ENCODE peak calls at places on chromosomes 3 and 15, in eight cellular contexts. Q is heart left ventricle, Y is AG09309, C is adrenal gland, M is dorsolateral prefrontal cortex, D is omental fat pad, U is astrocyte of the cerebellum, Z is hepatocyte. O is an unnamed sample.

GRCh38 chr15:64532921-64533320 is 72.5 kb downstream of the ZNF609 start:
- DNase-seq in Q (no peak), Y (no peak), C (no peak), M (no peak), D (no peak), U (no peak), Z (no peak), O (no peak)

GRCh38 chr15:57196865-57197264 is 179.4 kb upstream of the CGNL1 start:
- DNase-seq in Q (no peak), Y (no peak), C (no peak), M (no peak), D (no peak), U (no peak), Z (no peak), O (no peak)

GRCh38 chr15:100570282-100570681 is 31.7 kb downstream of the LINS1 start:
- DNase-seq in Q (no peak), Y (no peak), C (no peak), M (no peak), D (no peak), U (no peak), Z (no peak), O (no peak)

GRCh38 chr15:25248583-25249235 is 190.1 kb downstream of the UBE3A start:
- DNase-seq in Q (peak), Y (no peak), C (peak), M (peak), D (peak), U (no peak), Z (no peak), O (peak)

GRCh38 chr3:38396239-38396638 is 49.7 kb downstream of the XYLB start:
- DNase-seq in Q (no peak), Y (no peak), C (no peak), M (no peak), D (no peak), U (no peak), Z (no peak), O (no peak)

GRCh38 chr3:195796795-195797194 is 14.9 kb downstream of the MUC4 start:
- DNase-seq in Q (no peak), Y (no peak), C (no peak), M (no peak), D (no peak), U (no peak), Z (no peak), O (peak)

GRCh38 chr3:183122257-183122932 is 23.1 kb upstream of the MCCC1 start:
- DNase-seq in Q (no peak), Y (peak), C (no peak), M (no peak), D (no peak), U (peak), Z (peak), O (no peak)

GRCh38 chr15:63521405-63522142 is 17.2 kb downstream of the USP3 start:
- DNase-seq in Q (no peak), Y (no peak), C (no peak), M (no peak), D (no peak), U (no peak), Z (no peak), O (no peak)

GRCh38 chr3:39783730-39784129 is 25.7 kb upstream of the MYRIP start:
- DNase-seq in Q (no peak), Y (no peak), C (no peak), M (no peak), D (no peak), U (no peak), Z (no peak), O (no peak)

GRCh38 chr3:100796556-100796955 is 87.3 kb downstream of the TFG start:
- DNase-seq in Q (no peak), Y (no peak), C (no peak), M (no peak), D (no peak), U (no peak), Z (peak), O (no peak)

GRCh38 chr3:71026634-71027578 is 556.6 kb downstream of the FOXP1 start:
- DNase-seq in Q (no peak), Y (no peak), C (no peak), M (no peak), D (no peak), U (no peak), Z (no peak), O (no peak)

GRCh38 chr15:58761010-58761388 is 10.1 kb upstream of the MINDY2 start:
- DNase-seq in Q (no peak), Y (no peak), C (no peak), M (no peak), D (no peak), U (no peak), Z (no peak), O (no peak)
- TF ChIP-seq CTCF in Q (no peak), Y (no peak), C (no peak), M (no peak), D (no peak), U (no peak), Z (no peak), O (no peak)

GRCh38 chr3:123728014-123728413 is 143.2 kb upstream of the HACD2 start:
- DNase-seq in Q (no peak), Y (no peak), C (no peak), M (no peak), D (no peak), U (no peak), Z (no peak), O (no peak)
- TF ChIP-seq CTCF in Q (no peak), Y (no peak), C (no peak), M (no peak), D (no peak), U (no peak), Z (no peak), O (no peak)

DNA sequence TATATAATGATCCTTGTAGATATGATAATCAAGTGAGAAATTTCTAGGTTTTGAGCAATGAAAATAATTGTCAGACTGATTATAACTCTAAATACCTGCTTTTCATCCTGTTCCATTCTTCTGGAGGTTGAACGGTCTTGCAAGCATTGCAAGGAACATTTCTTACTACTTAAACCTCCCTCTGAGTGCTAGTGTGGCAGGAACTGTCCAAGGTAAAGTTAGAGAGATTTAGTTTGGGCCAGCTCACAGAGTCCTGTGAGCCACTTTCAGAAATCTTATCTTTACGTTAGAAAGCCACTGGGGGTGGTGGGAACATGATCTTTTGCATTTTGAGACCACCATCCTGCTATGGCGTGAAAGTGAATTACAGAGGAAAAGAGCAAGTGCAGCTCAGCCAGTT is 121.1 kb upstream of the NPHP3 start:
- DNase-seq in Q (no peak), Y (no peak), C (no peak), M (no peak), D (no peak), U (no peak), Z (no peak), O (no peak)
- TF ChIP-seq CTCF in Q (no peak), Y (no peak), C (no peak), M (no peak), D (no peak), U (no peak), Z (no peak), O (no peak)

GRCh38 chr15:74300057-74300620 is 64.0 kb downstream of the CCDC33 start:
- DNase-seq in Q (no peak), Y (no peak), C (no peak), M (no peak), D (no peak), U (no peak), Z (no peak), O (no peak)
- TF ChIP-seq CTCF in Q (no peak), Y (no peak), C (no peak), M (no peak), D (no peak), U (no peak), Z (no peak), O (no peak)

DNA sequence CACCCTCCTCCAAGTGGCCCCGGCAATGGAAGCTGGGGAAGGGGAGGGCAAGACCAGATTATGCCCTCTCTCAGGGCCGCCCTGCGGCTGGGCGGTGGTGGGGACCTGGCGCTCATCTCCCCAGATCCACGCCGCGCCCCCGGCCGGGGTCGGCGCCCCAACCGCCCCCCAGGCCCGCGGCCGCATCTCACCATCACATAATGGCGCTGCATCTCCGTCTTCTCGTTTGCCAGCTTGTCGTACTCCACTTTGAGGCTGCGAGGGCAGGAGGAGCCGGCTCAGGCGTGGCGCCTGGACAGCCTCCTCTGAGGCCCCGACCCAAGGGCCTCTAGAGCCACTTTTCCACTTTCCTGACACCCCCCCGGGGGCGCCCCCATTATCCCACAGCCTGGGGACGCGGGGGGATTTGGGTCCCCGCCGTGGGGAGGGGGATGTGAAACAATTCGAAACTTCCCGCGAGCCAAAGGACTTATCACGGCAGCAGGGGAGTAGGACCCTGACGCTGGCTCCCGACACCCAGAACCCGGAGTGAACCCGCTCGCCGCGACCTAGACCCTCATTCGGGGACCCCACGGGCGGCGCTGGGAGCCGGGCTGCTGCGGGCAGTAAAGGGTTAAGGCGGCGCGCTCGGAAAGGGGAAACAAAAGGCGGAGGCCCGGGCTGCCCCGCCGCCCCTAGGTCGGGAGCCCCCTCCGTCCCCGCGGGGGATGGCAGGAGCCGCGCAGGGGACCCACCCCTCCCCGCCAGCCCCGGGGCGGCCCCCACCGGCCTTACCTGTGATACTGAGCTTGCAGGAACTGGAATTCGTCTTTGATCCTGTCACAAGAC is 2.1 kb downstream of the TLE3 start:
- DNase-seq in Q (no peak), Y (no peak), C (peak), M (no peak), D (no peak), U (no peak), Z (peak), O (peak)
- TF ChIP-seq CTCF in Q (no peak), Y (no peak), C (no peak), M (no peak), D (no peak), U (no peak), Z (no peak), O (no peak)

GRCh38 chr3:124799676-124800075 is 69.4 kb downstream of the UMPS start:
- DNase-seq in Q (no peak), Y (no peak), C (no peak), M (no peak), D (no peak), U (no peak), Z (no peak), O (no peak)

GRCh38 chr3:124802702-124803101 is 72.5 kb downstream of the UMPS start:
- DNase-seq in Q (no peak), Y (no peak), C (no peak), M (peak), D (no peak), U (no peak), Z (no peak), O (no peak)

GRCh38 chr3:124802054-124802698 is 71.9 kb downstream of the UMPS start:
- DNase-seq in Q (no peak), Y (no peak), C (no peak), M (no peak), D (no peak), U (no peak), Z (no peak), O (no peak)

GRCh38 chr3:124800076-124800475 is 69.8 kb downstream of the UMPS start:
- DNase-seq in Q (no peak), Y (no peak), C (no peak), M (no peak), D (no peak), U (no peak), Z (no peak), O (no peak)

DNA sequence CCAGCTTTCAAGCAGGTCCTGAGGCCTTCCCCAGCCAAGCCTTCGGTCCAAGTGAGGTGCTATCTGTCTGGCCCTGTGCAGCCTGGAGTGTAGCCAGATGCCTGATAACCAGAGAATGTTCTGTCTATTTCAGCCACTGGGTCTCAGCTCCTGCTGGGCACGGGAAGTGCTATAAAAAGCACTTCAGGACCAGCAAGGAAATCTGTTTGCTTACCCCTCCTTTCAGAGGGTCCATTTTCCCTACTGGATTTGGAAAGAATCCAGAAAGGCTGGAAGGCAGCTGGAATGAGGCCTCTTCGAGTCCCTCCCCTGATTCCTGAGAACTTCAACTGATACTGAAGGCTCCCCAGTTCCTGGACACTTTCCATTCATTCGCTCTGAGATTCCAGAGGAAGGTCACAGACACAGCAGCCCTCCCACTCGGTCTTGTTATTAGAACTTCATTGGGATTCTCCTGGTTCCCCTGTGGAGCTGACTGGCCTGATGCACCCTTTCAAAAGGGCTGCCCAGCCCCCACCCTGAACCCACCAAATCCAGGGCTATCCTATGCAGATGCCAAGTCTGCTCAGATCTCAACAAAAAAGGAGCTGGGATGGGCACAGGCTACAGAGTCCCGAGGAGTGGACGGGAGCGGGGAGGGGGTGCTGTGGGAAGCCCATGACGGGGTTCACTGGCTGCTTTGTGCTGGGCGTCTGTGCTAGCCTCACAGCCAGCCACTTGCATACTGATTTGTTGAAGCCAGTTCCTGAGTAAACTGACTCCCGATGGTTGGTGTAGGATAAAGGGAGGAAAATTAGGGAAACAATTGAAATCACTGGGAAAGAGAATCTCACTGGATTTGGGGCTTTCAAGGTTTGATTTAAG is 70.5 kb downstream of the UMPS start:
- DNase-seq in Q (peak), Y (no peak), C (peak), M (no peak), D (no peak), U (no peak), Z (peak), O (no peak)
- TF ChIP-seq CTCF in Q (no peak), Y (no peak), C (no peak), M (no peak), D (no peak), U (no peak), Z (no peak), O (no peak)

GRCh38 chr3:51646091-51646490 is 25.0 kb upstream of the TEX264 start:
- DNase-seq in Q (no peak), Y (no peak), C (no peak), M (no peak), D (no peak), U (no peak), Z (no peak), O (no peak)

GRCh38 chr3:51637941-51638471 is 33.0 kb upstream of the TEX264 start:
- DNase-seq in Q (no peak), Y (peak), C (peak), M (no peak), D (no peak), U (peak), Z (peak), O (no peak)

GRCh38 chr3:51637144-51637940 is 33.7 kb upstream of the TEX264 start:
- DNase-seq in Q (no peak), Y (no peak), C (no peak), M (no peak), D (no peak), U (no peak), Z (no peak), O (no peak)

GRCh38 chr3:51642462-51642861 is 28.6 kb upstream of the TEX264 start:
- DNase-seq in Q (no peak), Y (no peak), C (no peak), M (no peak), D (no peak), U (no peak), Z (no peak), O (no peak)
- TF ChIP-seq CTCF in Q (peak), Y (peak), C (no peak), M (peak), D (no peak), U (peak), Z (peak), O (no peak)